ENCODE peak calls at places on chromosomes 12 and 14, in nine cellular contexts. I is tibial nerve, F is endodermal cell, Z is thoracic aorta, A is astrocyte of the spinal cord, P is hepatocyte, Y is transverse colon, R is GM10248, K is bronchial epithelial cell. O is an unnamed sample.

GRCh38 chr12:112422531-112422930 is 3.8 kb downstream of the PTPN11 start:
- DNase-seq in P (peak), F (peak), K (no peak), R (no peak), Y (no peak), A (no peak), I (peak), Z (no peak), O (no peak)

GRCh38 chr14:100150932-100151587 is 8.4 kb downstream of the DEGS2 start:
- DNase-seq in P (no peak), Z (no peak), Y (no peak), R (no peak), K (peak), F (no peak), A (no peak), I (no peak), O (no peak)

GRCh38 chr14:65110525-65110924 is 8.2 kb upstream of the MAX start:
- DNase-seq in I (no peak), P (no peak), A (no peak), Z (no peak), F (peak), K (no peak), Y (no peak), R (no peak), O (no peak)

GRCh38 chr12:27732281-27732680 is 21.6 kb downstream of the MRPS35 start:
- DNase-seq in R (no peak), A (no peak), Z (no peak), F (peak), K (no peak), P (peak), I (no peak), Y (no peak), O (no peak)

GRCh38 chr12:2551514-2551913 is 243.3 kb upstream of the FKBP4 start:
- DNase-seq in Y (no peak), F (no peak), P (no peak), R (no peak), A (no peak), K (no peak), Z (no peak), I (no peak), O (no peak)

GRCh38 chr14:34059925-34060746 is 109.3 kb upstream of the EGLN3 start:
- DNase-seq in A (peak), P (peak), R (peak), Y (peak), F (peak), K (peak), I (peak), Z (peak), O (no peak)

GRCh38 chr14:67618617-67619063 is 1.1 kb upstream of the ARG2 start:
- DNase-seq in K (peak), P (peak), R (peak), I (peak), A (peak), Y (no peak), F (no peak), Z (no peak), O (peak)

GRCh38 chr12:113881588-113881987 is 84.5 kb downstream of the RBM19 start:
- DNase-seq in I (no peak), R (no peak), F (no peak), Z (no peak), P (no peak), K (no peak), A (no peak), Y (no peak), O (no peak)

GRCh38 chr12:4987076-4987775 is 56.5 kb upstream of the KCNA5 start:
- DNase-seq in K (no peak), I (no peak), A (peak), Z (no peak), Y (no peak), R (no peak), P (peak), F (no peak), O (no peak)

GRCh38 chr12:45732250-45732649 is 2.7 kb downstream of the ARID2 start:
- DNase-seq in Y (no peak), R (no peak), A (peak), Z (no peak), P (no peak), K (peak), I (no peak), F (no peak), O (no peak)

GRCh38 chr12:27289414-27289813 is 43.2 kb upstream of the BMAL2 start:
- DNase-seq in A (no peak), I (no peak), R (no peak), P (no peak), K (no peak), F (no peak), Y (no peak), Z (no peak), O (no peak)

GRCh38 chr12:121238604-121239334 is 28.8 kb downstream of the P2RX4 start:
- DNase-seq in F (peak), K (no peak), R (no peak), P (no peak), Z (no peak), I (no peak), A (peak), Y (no peak), O (no peak)
- TF ChIP-seq CTCF in F (peak), K (no peak), R (no peak), P (no peak), Z (no peak), I (no peak), A (peak), Y (no peak), O (no peak)

GRCh38 chr12:102821149-102821548 is 95.9 kb downstream of the PAH start:
- DNase-seq in Y (no peak), Z (no peak), R (no peak), A (no peak), I (no peak), P (no peak), F (no peak), K (no peak), O (no peak)

GRCh38 chr12:102811125-102811737 is 105.8 kb downstream of the PAH start:
- DNase-seq in Z (no peak), A (no peak), Y (no peak), P (peak), I (peak), R (peak), K (no peak), F (peak), O (no peak)

GRCh38 chr12:102814691-102815367 is 102.2 kb downstream of the PAH start:
- DNase-seq in A (no peak), Y (no peak), R (no peak), P (no peak), F (no peak), K (no peak), Z (no peak), I (peak), O (no peak)

GRCh38 chr12:102816816-102817434 is 100.1 kb downstream of the PAH start:
- DNase-seq in A (peak), K (peak), Y (no peak), F (no peak), R (peak), P (peak), Z (no peak), I (no peak), O (peak)
- TF ChIP-seq CTCF in A (peak), K (peak), Y (peak), F (peak), R (peak), P (peak), Z (no peak), I (peak), O (peak)

GRCh38 chr12:120737557-120738251 is 12.1 kb downstream of the ACADS start:
- DNase-seq in I (no peak), P (no peak), Z (no peak), K (no peak), Y (no peak), F (peak), R (no peak), A (no peak), O (no peak)
- TF ChIP-seq CTCF in I (no peak), P (peak), Z (no peak), K (peak), Y (no peak), F (peak), R (no peak), A (peak), O (peak)

DNA sequence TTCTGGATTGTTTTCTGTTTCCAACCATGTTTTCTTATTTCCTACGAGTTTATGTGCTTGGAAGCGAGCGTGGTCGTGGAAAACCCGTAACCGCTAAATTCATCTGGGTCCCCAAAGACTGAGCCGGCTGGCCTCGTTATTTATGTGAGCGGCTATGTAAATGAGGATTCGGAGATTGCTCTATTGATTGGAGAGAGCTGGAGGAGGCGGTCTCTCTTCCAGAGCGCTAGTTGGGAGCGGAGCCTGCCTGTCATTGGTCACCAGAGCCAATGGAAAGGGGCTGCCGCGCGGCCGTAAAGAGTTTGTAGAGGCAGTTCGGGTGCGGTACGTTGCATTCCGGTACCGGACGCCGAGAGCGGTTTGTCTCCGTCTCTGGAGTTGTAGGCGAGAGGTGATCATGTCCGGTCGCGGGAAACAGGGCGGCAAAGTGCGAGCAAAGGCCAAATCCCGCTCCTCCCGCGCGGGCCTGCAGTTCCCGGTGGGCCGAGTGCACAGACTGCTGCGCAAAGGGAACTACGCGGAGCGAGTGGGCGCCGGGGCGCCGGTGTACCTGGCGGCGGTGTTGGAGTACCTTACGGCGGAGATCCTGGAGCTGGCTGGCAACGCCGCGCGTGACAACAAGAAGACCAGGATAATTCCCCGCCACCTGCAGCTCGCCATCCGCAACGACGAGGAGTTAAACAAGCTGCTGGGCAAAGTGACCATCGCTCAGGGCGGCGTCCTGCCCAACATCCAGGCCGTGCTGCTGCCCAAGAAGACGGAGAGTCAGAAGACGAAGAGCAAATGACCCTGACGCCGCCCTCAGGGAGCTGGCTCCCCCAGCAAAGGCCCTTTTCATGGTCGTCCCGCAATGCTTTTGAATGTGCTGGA is 29.0 kb downstream of the WBP11 start:
- DNase-seq in K (peak), P (peak), A (peak), Z (peak), Y (peak), R (peak), F (peak), I (peak), O (peak)
- TF ChIP-seq CTCF in K (no peak), P (no peak), A (no peak), Z (no peak), Y (no peak), R (peak), F (peak), I (no peak), O (no peak)

DNA sequence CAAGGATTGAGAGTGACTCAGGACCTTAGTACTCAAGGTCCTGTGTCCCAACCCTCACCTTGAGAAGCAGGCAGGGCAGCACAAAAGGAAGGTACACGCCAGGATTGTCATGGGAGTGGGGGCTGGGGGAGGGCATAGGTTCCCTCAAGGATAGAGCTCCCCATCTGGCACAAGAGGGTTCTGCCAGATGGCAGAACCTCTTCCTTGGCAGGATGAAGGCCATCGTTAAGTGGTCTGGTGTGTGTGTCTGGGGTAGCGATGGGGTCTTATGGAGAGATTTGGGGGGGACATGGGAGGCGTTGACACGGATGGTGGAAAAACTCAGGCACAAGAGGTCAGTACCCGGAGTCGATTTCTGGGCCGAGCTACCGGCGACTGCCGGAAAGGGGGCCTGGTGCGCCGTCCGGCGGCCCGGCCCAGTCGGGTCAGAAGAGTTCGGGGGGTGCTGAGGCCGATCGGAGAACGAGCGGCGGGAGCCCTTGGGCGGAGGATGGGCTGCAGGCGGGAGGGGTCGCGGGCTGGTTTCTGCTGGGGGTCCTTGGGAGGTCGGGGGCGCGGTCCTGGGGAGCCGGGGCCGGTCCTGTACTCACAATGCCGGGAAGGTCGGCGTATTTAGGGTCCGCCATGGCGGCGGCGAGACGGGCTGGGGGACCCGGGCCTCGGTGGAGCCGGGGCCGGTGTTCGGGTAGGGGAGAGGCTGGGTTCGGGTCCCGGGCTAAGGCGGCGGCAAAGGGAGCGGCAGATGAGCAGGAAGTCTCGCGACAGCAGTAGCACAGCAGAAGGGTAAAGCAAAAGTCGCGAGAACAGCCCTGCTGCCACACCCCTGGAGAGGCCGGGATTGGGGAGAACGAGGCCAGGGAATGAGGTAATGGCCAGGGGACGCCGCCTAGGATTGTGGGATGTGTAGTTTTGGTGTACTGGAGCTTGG is at the start of gene DCTN2:
- DNase-seq in P (peak), R (peak), F (peak), A (peak), K (peak), Y (peak), I (peak), Z (peak), O (peak)
- TF ChIP-seq CTCF in P (peak), R (peak), F (no peak), A (peak), K (peak), Y (peak), I (no peak), Z (no peak), O (no peak)